ENCODE peak calls at places on chromosome 15, in five cellular contexts. F is GM10248; W is heart left ventricle; P is stimulated activated CD4-positive, alpha-beta T cell treated with anti-CD3 and anti-CD28 coated beads, Interleukin-4, amount 100 ng/mL, for 1 hour; H is PC-3. N is an unnamed sample.

GRCh38 chr15:68816795-68817303 is 3.8 kb downstream of the ANP32A start:
- DNase-seq in P (no peak), W (no peak), H (peak), F (no peak), N (no peak)

GRCh38 chr15:70339551-70340517 is 242.1 kb upstream of the TLE3 start:
- DNase-seq in P (no peak), H (no peak), F (no peak), W (peak), N (no peak)

GRCh38 chr15:90787881-90788280 is 70.7 kb downstream of the BLM start:
- DNase-seq in H (no peak), W (no peak), P (no peak), F (no peak), N (no peak)

GRCh38 chr15:99726333-99726732 is 6.9 kb downstream of the LYSMD4 start:
- DNase-seq in F (no peak), W (no peak), P (no peak), H (no peak), N (no peak)

GRCh38 chr15:29139540-29140459 is 129.8 kb downstream of the NSMCE3 start:
- DNase-seq in F (peak), H (peak), W (no peak), P (peak), N (no peak)

GRCh38 chr15:83206971-83207621 is 527 bp downstream of the HDGFL3 start:
- DNase-seq in F (peak), H (peak), P (peak), W (peak), N (no peak)

GRCh38 chr15:63772531-63772930 is 61.2 kb downstream of the HERC1 start:
- DNase-seq in W (no peak), F (no peak), H (no peak), P (no peak), N (no peak)

GRCh38 chr15:85329561-85330421 is 50.6 kb upstream of the AKAP13 start:
- DNase-seq in W (no peak), H (no peak), P (no peak), F (peak), N (peak)

GRCh38 chr15:50911001-50911400 is 2.5 kb downstream of the AP4E1 start:
- DNase-seq in W (no peak), P (no peak), H (no peak), F (no peak), N (no peak)

GRCh38 chr15:74995779-74996765 is 709 bp downstream of the SCAMP5 start:
- DNase-seq in H (no peak), F (no peak), P (no peak), W (no peak), N (no peak)

GRCh38 chr15:57544840-57545239 is 46.9 kb upstream of the MYZAP start:
- DNase-seq in P (no peak), H (no peak), F (no peak), W (no peak), N (no peak)

GRCh38 chr15:94126999-94127398 is 104.4 kb upstream of the MCTP2 start:
- DNase-seq in F (no peak), P (no peak), H (no peak), W (no peak), N (no peak)

GRCh38 chr15:74830868-74831267 is 4.4 kb downstream of the CPLX3 start:
- DNase-seq in H (no peak), P (no peak), F (no peak), W (peak), N (no peak)

GRCh38 chr15:45126535-45127158 is 3.0 kb downstream of the DUOXA1 start:
- DNase-seq in P (no peak), W (no peak), H (peak), F (no peak), N (no peak)

GRCh38 chr15:42891569-42891968 is 29.0 kb downstream of the TTBK2 start:
- DNase-seq in W (no peak), P (no peak), F (no peak), H (peak), N (no peak)

GRCh38 chr15:84934942-84935729 is 46.5 kb upstream of the PDE8A start:
- DNase-seq in F (no peak), H (no peak), P (no peak), W (no peak), N (no peak)

N was measured in GM12864.